ENCODE peak calls at places on chromosomes 3 and 15, in seven cellular contexts. One of them, this sample, is unnamed.
A peak's percentile ranks its signal among the peaks of the same experiment; 100 is the strongest.

GRCh38 chr15:25408428-25408827 is 30.4 kb downstream of the UBE3A start:
- DNase-seq in IMR-90: peak; percentile 31
- DNase-seq in PC-3: no peak
- DNase-seq in fibroblast of lung: peak; percentile 20
- DNase-seq in hepatocyte: no peak
- DNase-seq in neuronal stem cell: no peak
- DNase-seq in neural progenitor cell: no peak
- DNase-seq in this sample: no peak

GRCh38 chr3:129764090-129764489 is 129.4 kb downstream of the TMCC1 start:
- DNase-seq in IMR-90: no peak
- DNase-seq in PC-3: no peak
- DNase-seq in fibroblast of lung: no peak
- DNase-seq in hepatocyte: no peak
- DNase-seq in neuronal stem cell: no peak
- DNase-seq in neural progenitor cell: no peak
- DNase-seq in this sample: no peak

GRCh38 chr15:24777307-24777706 is 101.7 kb downstream of the NPAP1 start:
- DNase-seq in IMR-90: no peak
- DNase-seq in PC-3: no peak
- DNase-seq in fibroblast of lung: no peak
- DNase-seq in hepatocyte: no peak
- DNase-seq in neuronal stem cell: no peak
- DNase-seq in neural progenitor cell: no peak
- DNase-seq in this sample: no peak

GRCh38 chr3:33363113-33363800 is 76.9 kb downstream of the UBP1 start:
- DNase-seq in IMR-90: peak; percentile 18
- DNase-seq in PC-3: peak; percentile 85
- DNase-seq in fibroblast of lung: no peak
- DNase-seq in hepatocyte: no peak
- DNase-seq in neuronal stem cell: no peak
- DNase-seq in neural progenitor cell: no peak
- DNase-seq in this sample: no peak

GRCh38 chr3:106059953-106060517 is 191.2 kb upstream of the CBLB start:
- DNase-seq in IMR-90: no peak
- DNase-seq in PC-3: no peak
- DNase-seq in fibroblast of lung: no peak
- DNase-seq in hepatocyte: no peak
- DNase-seq in neuronal stem cell: no peak
- DNase-seq in neural progenitor cell: no peak
- DNase-seq in this sample: no peak

GRCh38 chr15:42121667-42122066 is 27.3 kb upstream of the PLA2G4D start:
- DNase-seq in IMR-90: no peak
- DNase-seq in PC-3: no peak
- DNase-seq in fibroblast of lung: no peak
- DNase-seq in hepatocyte: peak; percentile 80
- DNase-seq in neuronal stem cell: no peak
- DNase-seq in neural progenitor cell: no peak
- DNase-seq in this sample: no peak

GRCh38 chr15:48683991-48684765 is 38.7 kb upstream of the FBN1 start:
- DNase-seq in IMR-90: no peak
- DNase-seq in PC-3: peak; percentile 2
- DNase-seq in fibroblast of lung: no peak
- DNase-seq in hepatocyte: no peak
- DNase-seq in neuronal stem cell: no peak
- DNase-seq in neural progenitor cell: no peak
- DNase-seq in this sample: no peak

GRCh38 chr15:28105224-28105791 is 6.2 kb upstream of the OCA2 start:
- DNase-seq in IMR-90: no peak
- DNase-seq in PC-3: no peak
- DNase-seq in fibroblast of lung: no peak
- DNase-seq in hepatocyte: no peak
- DNase-seq in neuronal stem cell: no peak
- DNase-seq in neural progenitor cell: no peak
- DNase-seq in this sample: no peak

GRCh38 chr15:64441852-64442251 is 18.5 kb upstream of the ZNF609 start:
- DNase-seq in IMR-90: no peak
- DNase-seq in PC-3: no peak
- DNase-seq in fibroblast of lung: no peak
- DNase-seq in hepatocyte: no peak
- DNase-seq in neuronal stem cell: no peak
- DNase-seq in neural progenitor cell: no peak
- DNase-seq in this sample: no peak

GRCh38 chr15:22954326-22954725 is 25.8 kb downstream of the CYFIP1 start:
- DNase-seq in IMR-90: no peak
- DNase-seq in PC-3: no peak
- DNase-seq in fibroblast of lung: no peak
- DNase-seq in hepatocyte: no peak
- DNase-seq in neuronal stem cell: no peak
- DNase-seq in neural progenitor cell: no peak
- DNase-seq in this sample: no peak

GRCh38 chr3:117587416-117587815 is 877.8 kb downstream of the TUSC7 start:
- DNase-seq in IMR-90: no peak
- DNase-seq in PC-3: no peak
- DNase-seq in fibroblast of lung: no peak
- DNase-seq in hepatocyte: no peak
- DNase-seq in neuronal stem cell: no peak
- DNase-seq in neural progenitor cell: no peak
- DNase-seq in this sample: no peak

DNA sequence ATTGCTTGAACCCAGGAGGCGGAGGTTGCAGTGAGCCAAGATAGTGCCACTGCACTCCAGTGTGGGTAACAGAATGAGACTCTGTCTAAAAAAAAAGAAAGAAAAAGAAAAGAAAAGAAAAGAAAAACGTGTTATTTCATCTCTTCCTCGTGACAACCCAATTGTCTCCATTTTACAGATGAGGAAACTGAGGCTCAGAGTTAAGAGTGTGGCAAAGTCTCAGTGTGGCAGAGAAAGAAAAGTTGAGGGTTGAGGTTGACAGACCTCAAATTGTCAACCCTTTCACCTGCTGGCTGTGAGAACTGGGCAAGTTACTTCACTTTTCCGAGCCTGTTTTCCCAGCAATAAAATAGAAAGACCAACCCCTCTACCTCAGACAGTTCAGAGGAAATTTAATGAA is 59.6 kb downstream of the TM4SF4 start:
- DNase-seq in IMR-90: no peak
- DNase-seq in PC-3: no peak
- DNase-seq in fibroblast of lung: no peak
- DNase-seq in hepatocyte: no peak
- DNase-seq in neuronal stem cell: no peak
- DNase-seq in neural progenitor cell: no peak
- DNase-seq in this sample: no peak
- H3K4me3 ChIP-seq in IMR-90: no peak overlapping the region
- H3K4me3 ChIP-seq in PC-3: no peak overlapping the region
- H3K4me3 ChIP-seq in fibroblast of lung: no peak overlapping the region
- H3K4me3 ChIP-seq in hepatocyte: no peak overlapping the region
- H3K4me3 ChIP-seq in neuronal stem cell: no peak overlapping the region
- H3K4me3 ChIP-seq in neural progenitor cell: no peak overlapping the region
- H3K4me3 ChIP-seq in this sample: no peak overlapping the region

DNA sequence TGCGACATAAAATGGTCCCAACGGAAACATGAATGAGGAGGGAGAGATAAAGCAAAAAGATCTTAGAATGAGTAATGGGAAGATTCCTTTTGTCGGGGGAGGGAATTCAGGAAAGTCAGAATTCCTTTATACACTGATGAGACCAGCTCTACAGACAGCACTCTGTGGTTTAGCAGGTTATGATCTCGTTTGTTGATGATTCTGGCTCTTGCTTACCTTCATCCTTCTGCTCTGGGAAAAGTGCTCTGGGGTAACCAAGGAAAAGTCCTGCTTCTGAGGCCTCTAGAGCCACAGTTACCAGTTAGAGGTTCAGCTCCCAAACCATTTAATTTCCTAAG is 150.7 kb upstream of the NR2E3 start:
- DNase-seq in IMR-90: peak; percentile 39
- DNase-seq in PC-3: peak; percentile 19
- DNase-seq in fibroblast of lung: no peak
- DNase-seq in hepatocyte: no peak
- DNase-seq in neuronal stem cell: no peak
- DNase-seq in neural progenitor cell: no peak
- DNase-seq in this sample: no peak
- H3K4me2 ChIP-seq in IMR-90: no peak overlapping the region
- H3K4me2 ChIP-seq in PC-3: no peak overlapping the region
- H3K4me2 ChIP-seq in fibroblast of lung: no peak overlapping the region
- H3K4me2 ChIP-seq in hepatocyte: no peak overlapping the region
- H3K4me2 ChIP-seq in neuronal stem cell: no peak overlapping the region
- H3K4me2 ChIP-seq in neural progenitor cell: no peak overlapping the region
- H3K4me2 ChIP-seq in this sample: no peak overlapping the region

GRCh38 chr15:90593469-90594158 is 63.9 kb downstream of the CRTC3 start:
- DNase-seq in IMR-90: no peak
- DNase-seq in PC-3: no peak
- DNase-seq in fibroblast of lung: no peak
- DNase-seq in hepatocyte: no peak
- DNase-seq in neuronal stem cell: no peak
- DNase-seq in neural progenitor cell: no peak
- DNase-seq in this sample: no peak
- H3K4me1 ChIP-seq in IMR-90: peaks cover 27% of the 10 kb centered on the region
- H3K4me1 ChIP-seq in PC-3: peaks cover 31% of the 10 kb centered on the region
- H3K4me1 ChIP-seq in fibroblast of lung: peaks cover 10% of the 10 kb centered on the region
- H3K4me1 ChIP-seq in hepatocyte: no peaks in the 10 kb centered on the region
- H3K4me1 ChIP-seq in neuronal stem cell: no peaks in the 10 kb centered on the region
- H3K4me1 ChIP-seq in neural progenitor cell: peaks cover 5% of the 10 kb centered on the region
- H3K4me1 ChIP-seq in this sample: peaks cover 24% of the 10 kb centered on the region

GRCh38 chr3:123385072-123385471 is 63.8 kb downstream of the ADCY5 start:
- DNase-seq in IMR-90: peak; percentile 37
- DNase-seq in PC-3: no peak
- DNase-seq in fibroblast of lung: peak; percentile 24
- DNase-seq in hepatocyte: no peak
- DNase-seq in neuronal stem cell: no peak
- DNase-seq in neural progenitor cell: no peak
- DNase-seq in this sample: no peak
- H3K4me3 ChIP-seq in IMR-90: no peak overlapping the region
- H3K4me3 ChIP-seq in PC-3: no peak overlapping the region
- H3K4me3 ChIP-seq in fibroblast of lung: no peak overlapping the region
- H3K4me3 ChIP-seq in hepatocyte: no peak overlapping the region
- H3K4me3 ChIP-seq in neuronal stem cell: no peak overlapping the region
- H3K4me3 ChIP-seq in neural progenitor cell: no peak overlapping the region
- H3K4me3 ChIP-seq in this sample: no peak overlapping the region

DNA sequence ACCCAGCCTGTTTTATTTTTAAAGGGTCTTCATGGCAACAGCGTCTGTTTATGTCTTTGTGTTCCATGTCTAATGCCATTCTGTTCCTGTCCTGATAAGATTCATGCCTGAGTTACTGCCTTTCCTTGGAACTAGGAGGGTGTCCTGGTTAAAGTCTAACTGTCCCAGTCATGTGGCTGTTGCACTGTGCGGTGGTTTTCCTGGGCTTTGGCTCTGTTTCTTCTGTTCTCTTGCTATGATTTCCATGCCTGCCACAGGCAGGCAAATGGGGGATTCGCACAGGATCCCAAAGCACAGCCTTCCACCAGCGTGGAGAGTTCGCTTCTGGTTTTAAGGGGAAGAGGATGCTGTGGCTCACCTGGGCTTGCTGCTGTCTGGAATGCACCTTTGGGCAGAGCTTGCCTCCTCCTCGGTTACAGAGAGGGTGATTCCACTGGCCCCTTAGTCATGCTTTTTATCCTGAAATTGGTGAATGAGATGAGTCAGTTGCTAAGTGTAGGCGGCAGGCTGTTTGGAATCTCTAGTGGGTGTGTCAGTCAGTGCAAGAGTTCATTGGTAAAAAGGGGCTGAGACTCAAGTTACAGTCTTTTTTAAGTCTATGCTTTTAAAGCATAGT is 86.8 kb downstream of the CCK start:
- DNase-seq in IMR-90: peak; percentile 93
- DNase-seq in PC-3: peak; percentile 97
- DNase-seq in fibroblast of lung: peak; percentile 89
- DNase-seq in hepatocyte: peak; percentile 83
- DNase-seq in neuronal stem cell: peak; percentile 48
- DNase-seq in neural progenitor cell: peak; percentile 41
- DNase-seq in this sample: no peak
- H3K4me2 ChIP-seq in IMR-90: peak overlapping the region; percentile 67
- H3K4me2 ChIP-seq in PC-3: peak overlapping the region; percentile 75
- H3K4me2 ChIP-seq in fibroblast of lung: peak overlapping the region; percentile 21
- H3K4me2 ChIP-seq in hepatocyte: peak overlapping the region; percentile 66
- H3K4me2 ChIP-seq in neuronal stem cell: peak overlapping the region; percentile 46
- H3K4me2 ChIP-seq in neural progenitor cell: peak overlapping the region; percentile 25
- H3K4me2 ChIP-seq in this sample: no peak overlapping the region

GRCh38 chr3:112128843-112129727 is 4.0 kb downstream of the GCSAM start:
- DNase-seq in IMR-90: peak; percentile 75
- DNase-seq in PC-3: peak; percentile 36
- DNase-seq in fibroblast of lung: peak; percentile 12
- DNase-seq in hepatocyte: peak; percentile 20
- DNase-seq in neuronal stem cell: no peak
- DNase-seq in neural progenitor cell: peak; percentile 6
- DNase-seq in this sample: peak; percentile 82
- H3K4me1 ChIP-seq in IMR-90: peaks cover 4% of the 10 kb centered on the region
- H3K4me1 ChIP-seq in PC-3: peaks cover under 1% of the 10 kb centered on the region
- H3K4me1 ChIP-seq in fibroblast of lung: no peaks in the 10 kb centered on the region
- H3K4me1 ChIP-seq in hepatocyte: peaks cover 3% of the 10 kb centered on the region
- H3K4me1 ChIP-seq in neuronal stem cell: peaks cover 18% of the 10 kb centered on the region
- H3K4me1 ChIP-seq in neural progenitor cell: peaks cover 53% of the 10 kb centered on the region
- H3K4me1 ChIP-seq in this sample: peaks cover 72% of the 10 kb centered on the region